ENCODE peak calls at places on chromosome 7, in six cellular contexts. U is epithelial cell of esophagus, R is fibroblast of lung, W is cardiac fibroblast, Z is mammary epithelial cell, B is ascending aorta. A is an unnamed sample.

GRCh38 chr7:151971829-151972228 is 15.6 kb downstream of the GALNTL5 start:
- DNase-seq in R (no peak), U (no peak), Z (no peak), W (no peak), B (no peak), A (no peak)

GRCh38 chr7:143416565-143417149 is 8.0 kb upstream of the EPHA1 start:
- DNase-seq in W (peak), Z (no peak), B (no peak), R (peak), U (peak), A (peak)

GRCh38 chr7:104328308-104328969 is at the start of gene LHFPL3:
- DNase-seq in B (no peak), U (peak), R (no peak), Z (no peak), W (no peak), A (no peak)

GRCh38 chr7:33459340-33459751 is 330.0 kb downstream of the BBS9 start:
- DNase-seq in W (peak), R (peak), U (peak), Z (peak), B (no peak), A (peak)

GRCh38 chr7:92135490-92135889 is 1.2 kb upstream of the CYP51A1 start:
- DNase-seq in B (no peak), R (peak), U (peak), W (peak), Z (peak), A (peak)

GRCh38 chr7:107179326-107180163 is 10.7 kb downstream of the HBP1 start:
- DNase-seq in Z (peak), U (peak), W (no peak), B (no peak), R (peak), A (peak)

GRCh38 chr7:108000875-108001758 is 1.8 kb downstream of the LAMB1 start:
- DNase-seq in U (peak), R (peak), W (peak), Z (peak), B (no peak), A (peak)

GRCh38 chr7:155878250-155878649 is 66.0 kb upstream of the SHH start:
- DNase-seq in Z (no peak), B (no peak), W (no peak), R (no peak), U (no peak), A (no peak)

GRCh38 chr7:33193308-33193864 is 64.0 kb downstream of the BBS9 start:
- DNase-seq in B (no peak), U (no peak), R (no peak), Z (no peak), W (no peak), A (no peak)

GRCh38 chr7:131190146-131190545 is 137.5 kb upstream of the MKLN1 start:
- DNase-seq in U (no peak), R (no peak), W (no peak), Z (no peak), B (no peak), A (peak)

GRCh38 chr7:106486331-106486730 is 174.6 kb downstream of the CCDC71L start:
- DNase-seq in Z (peak), B (no peak), W (peak), U (peak), R (peak), A (peak)

GRCh38 chr7:4951903-4952636 is 6.9 kb downstream of the MMD2 start:
- DNase-seq in R (peak), B (no peak), W (peak), U (peak), Z (peak), A (peak)

GRCh38 chr7:45138433-45139267 is 18.9 kb upstream of the RAMP3 start:
- DNase-seq in W (no peak), U (peak), Z (no peak), B (no peak), R (no peak), A (no peak)

GRCh38 chr7:96143495-96144259 is 178.2 kb downstream of the SLC25A13 start:
- DNase-seq in U (no peak), Z (no peak), W (no peak), B (no peak), R (no peak), A (no peak)

GRCh38 chr7:151088856-151089699 is 2.8 kb downstream of the AGAP3 start:
- DNase-seq in U (peak), B (peak), R (peak), W (peak), Z (peak), A (peak)

GRCh38 chr7:50552921-50553320 is 12.3 kb downstream of the DDC start:
- DNase-seq in U (peak), B (no peak), W (peak), R (peak), Z (peak), A (peak)

GRCh38 chr7:64886956-64887545 is 16.0 kb upstream of the ZNF273 start:
- DNase-seq in Z (no peak), B (no peak), R (no peak), W (no peak), U (no peak), A (no peak)

GRCh38 chr7:64888561-64888900 is 14.5 kb upstream of the ZNF273 start:
- DNase-seq in Z (no peak), B (no peak), U (no peak), R (peak), W (no peak), A (no peak)

GRCh38 chr7:64889686-64890162 is 13.3 kb upstream of the ZNF273 start:
- DNase-seq in B (no peak), U (no peak), W (no peak), R (no peak), Z (no peak), A (no peak)

GRCh38 chr7:64888901-64889685 is 14.0 kb upstream of the ZNF273 start:
- DNase-seq in R (peak), B (no peak), W (peak), Z (no peak), U (peak), A (peak)

DNA sequence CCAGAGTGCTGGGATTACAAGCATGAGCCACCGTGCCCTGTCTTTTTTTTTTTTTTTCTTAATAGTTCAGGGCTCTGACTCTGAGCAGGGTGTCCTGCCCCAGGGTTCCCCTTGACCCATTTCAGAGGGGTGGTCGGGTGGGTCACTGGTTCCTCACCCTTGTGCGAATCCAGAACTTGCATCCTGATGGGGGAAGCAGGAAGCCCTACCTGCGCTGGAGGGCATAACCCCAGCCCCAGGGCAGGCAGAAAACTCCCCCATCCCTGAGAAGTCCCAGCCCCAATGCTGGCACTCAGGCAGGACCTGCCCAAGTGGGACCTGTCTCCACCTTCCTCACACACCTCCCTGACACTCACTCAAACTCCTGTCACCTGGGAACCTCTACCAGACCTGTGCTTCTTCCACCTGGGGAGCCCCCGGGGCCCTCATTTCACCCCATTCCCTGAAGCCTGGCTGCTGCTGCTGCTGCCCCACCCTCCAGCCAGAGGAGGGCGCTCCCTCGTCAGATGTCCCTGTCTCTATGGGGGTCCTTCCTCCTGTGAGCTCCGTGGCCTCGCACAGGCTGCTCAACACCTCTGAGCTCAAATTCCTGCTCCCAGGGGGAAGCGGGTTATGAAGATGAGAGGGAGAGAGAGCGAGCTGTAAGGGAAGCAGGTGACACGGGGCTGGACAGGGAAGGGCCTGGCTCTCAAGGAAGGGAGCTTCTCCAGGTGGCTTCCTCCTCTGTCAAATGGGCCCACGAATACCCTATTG is 15.1 kb upstream of the ZNF273 start:
- DNase-seq in Z (no peak), B (no peak), R (no peak), U (no peak), W (no peak), A (no peak)
- H3K4me3 ChIP-seq in Z (no peak), B (peak), R (peak), U (peak), W (peak), A (no peak)

GRCh38 chr7:116242177-116242576 is 31.8 kb downstream of the TES start:
- DNase-seq in B (no peak), W (no peak), U (no peak), R (peak), Z (no peak), A (peak)
- TF ChIP-seq CTCF in B (no peak), W (no peak), U (no peak), R (peak), Z (no peak), A (no peak)

DNA sequence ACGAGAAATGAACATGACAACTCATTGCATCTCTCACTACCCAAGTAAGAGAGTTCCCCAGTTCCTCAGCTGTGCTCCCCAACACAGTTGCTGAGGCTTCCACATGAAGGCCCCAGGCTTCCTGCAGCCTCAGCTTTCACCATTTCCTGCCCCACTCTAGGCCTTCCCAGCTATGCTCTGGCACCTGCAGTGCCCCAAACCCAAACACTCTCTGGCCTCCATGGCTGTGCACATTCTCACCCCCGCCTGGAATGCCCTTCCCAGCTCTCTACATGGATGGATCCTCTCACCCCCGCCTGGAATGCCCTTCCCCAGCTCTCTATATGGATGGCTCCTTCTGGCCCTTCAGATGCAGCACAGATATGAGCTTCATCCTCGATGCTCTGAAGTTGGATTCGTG is 61.3 kb downstream of the KIAA1549 start:
- DNase-seq in R (no peak), U (no peak), W (no peak), Z (no peak), B (no peak), A (no peak)
- H3K4me3 ChIP-seq in R (no peak), U (no peak), W (no peak), Z (no peak), B (no peak), A (no peak)

DNA sequence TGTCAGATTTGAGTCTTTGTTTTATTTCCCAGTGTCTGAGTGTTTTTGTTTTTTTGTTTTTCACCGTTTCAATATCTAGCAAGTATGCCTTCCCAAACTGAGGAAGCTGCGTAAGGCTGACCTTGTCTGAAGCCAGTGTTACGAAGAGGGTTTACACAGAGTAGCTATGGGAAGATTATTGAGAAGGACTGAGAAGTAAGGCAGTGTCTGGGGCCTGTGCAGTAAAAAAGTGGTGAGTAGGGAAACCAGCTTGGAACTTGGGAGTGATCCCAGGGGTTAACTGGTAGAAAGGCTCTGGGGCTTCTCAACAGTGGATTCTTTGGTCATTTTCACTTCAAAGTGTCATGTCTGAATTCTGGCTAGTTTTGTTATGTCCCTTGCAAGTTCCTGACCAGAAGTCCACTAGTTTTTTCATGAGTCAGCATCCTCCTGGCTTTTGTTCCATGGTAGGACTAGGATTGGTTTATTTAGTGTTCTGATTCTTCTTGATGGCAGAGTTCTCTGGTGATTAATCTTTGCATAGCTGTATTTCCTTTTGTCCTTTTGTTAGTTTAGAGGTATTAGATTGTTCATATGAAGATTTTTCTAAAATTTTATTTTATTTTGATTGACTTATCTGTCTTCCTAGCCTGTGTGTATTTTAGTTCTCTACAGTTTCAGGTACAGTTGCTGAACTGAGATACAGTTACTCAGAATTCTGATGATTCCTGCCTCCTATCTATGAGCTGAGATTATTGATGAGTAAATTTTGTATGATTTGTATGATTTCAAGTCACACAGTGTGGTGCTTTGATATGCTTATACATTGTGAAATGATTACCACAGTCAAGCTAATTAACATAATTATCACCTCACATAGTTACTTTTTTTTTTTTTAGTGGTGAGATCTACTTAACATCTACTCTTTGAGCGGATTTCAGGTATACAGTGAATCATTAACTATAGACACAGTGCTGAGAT is 19.0 kb downstream of the GARS1 start:
- DNase-seq in Z (no peak), B (no peak), R (no peak), W (no peak), U (peak), A (peak)
- TF ChIP-seq CTCF in Z (no peak), B (no peak), R (no peak), W (no peak), U (no peak), A (no peak)